ENCODE peak calls at places on chromosome 6, in six cellular contexts. One of them, this sample, is unnamed.

GRCh38 chr6:25122622-25123237 is 156.4 kb upstream of the CARMIL1 start:
- DNase-seq in T-cell: no peak
- DNase-seq in HT-29: peak
- DNase-seq in mesendoderm: no peak
- DNase-seq in stimulated activated CD8-positive, alpha-beta memory T cell treated with anti-CD3 and anti-CD28 coated beads, Interleukin-4, amount 100 ng/mL, for 24 hours: no peak
- DNase-seq in CD8-positive, alpha-beta memory T cell: no peak
- DNase-seq in this sample: no peak

GRCh38 chr6:165793287-165793825 is 130.3 kb upstream of the PDE10A start:
- DNase-seq in T-cell: no peak
- DNase-seq in HT-29: no peak
- DNase-seq in mesendoderm: no peak
- DNase-seq in stimulated activated CD8-positive, alpha-beta memory T cell treated with anti-CD3 and anti-CD28 coated beads, Interleukin-4, amount 100 ng/mL, for 24 hours: no peak
- DNase-seq in CD8-positive, alpha-beta memory T cell: no peak
- DNase-seq in this sample: no peak

GRCh38 chr6:87333591-87334181 is 4.6 kb upstream of the GJB7 start:
- DNase-seq in T-cell: no peak
- DNase-seq in HT-29: no peak
- DNase-seq in mesendoderm: peak
- DNase-seq in stimulated activated CD8-positive, alpha-beta memory T cell treated with anti-CD3 and anti-CD28 coated beads, Interleukin-4, amount 100 ng/mL, for 24 hours: no peak
- DNase-seq in CD8-positive, alpha-beta memory T cell: peak
- DNase-seq in this sample: no peak

GRCh38 chr6:108179741-108180140 is 13.9 kb downstream of the NR2E1 start:
- DNase-seq in T-cell: no peak
- DNase-seq in HT-29: no peak
- DNase-seq in mesendoderm: no peak
- DNase-seq in stimulated activated CD8-positive, alpha-beta memory T cell treated with anti-CD3 and anti-CD28 coated beads, Interleukin-4, amount 100 ng/mL, for 24 hours: no peak
- DNase-seq in CD8-positive, alpha-beta memory T cell: no peak
- DNase-seq in this sample: no peak

GRCh38 chr6:53837875-53838806 is 43.3 kb downstream of the LRRC1 start:
- DNase-seq in T-cell: no peak
- DNase-seq in HT-29: no peak
- DNase-seq in mesendoderm: no peak
- DNase-seq in stimulated activated CD8-positive, alpha-beta memory T cell treated with anti-CD3 and anti-CD28 coated beads, Interleukin-4, amount 100 ng/mL, for 24 hours: no peak
- DNase-seq in CD8-positive, alpha-beta memory T cell: no peak
- DNase-seq in this sample: no peak

GRCh38 chr6:4394786-4395185 is 259.4 kb upstream of the ECI2 start:
- DNase-seq in T-cell: no peak
- DNase-seq in HT-29: peak
- DNase-seq in mesendoderm: no peak
- DNase-seq in stimulated activated CD8-positive, alpha-beta memory T cell treated with anti-CD3 and anti-CD28 coated beads, Interleukin-4, amount 100 ng/mL, for 24 hours: no peak
- DNase-seq in CD8-positive, alpha-beta memory T cell: no peak
- DNase-seq in this sample: no peak

GRCh38 chr6:11675610-11676009 is 103.0 kb downstream of the ADTRP start:
- DNase-seq in T-cell: no peak
- DNase-seq in HT-29: no peak
- DNase-seq in mesendoderm: no peak
- DNase-seq in stimulated activated CD8-positive, alpha-beta memory T cell treated with anti-CD3 and anti-CD28 coated beads, Interleukin-4, amount 100 ng/mL, for 24 hours: no peak
- DNase-seq in CD8-positive, alpha-beta memory T cell: no peak
- DNase-seq in this sample: no peak

GRCh38 chr6:129801909-129802308 is 59.2 kb downstream of the TMEM244 start:
- DNase-seq in T-cell: no peak
- DNase-seq in HT-29: peak
- DNase-seq in mesendoderm: peak
- DNase-seq in stimulated activated CD8-positive, alpha-beta memory T cell treated with anti-CD3 and anti-CD28 coated beads, Interleukin-4, amount 100 ng/mL, for 24 hours: no peak
- DNase-seq in CD8-positive, alpha-beta memory T cell: no peak
- DNase-seq in this sample: no peak

GRCh38 chr6:2818593-2818992 is 23.1 kb downstream of the SERPINB1 start:
- DNase-seq in T-cell: no peak
- DNase-seq in HT-29: peak
- DNase-seq in mesendoderm: no peak
- DNase-seq in stimulated activated CD8-positive, alpha-beta memory T cell treated with anti-CD3 and anti-CD28 coated beads, Interleukin-4, amount 100 ng/mL, for 24 hours: no peak
- DNase-seq in CD8-positive, alpha-beta memory T cell: no peak
- DNase-seq in this sample: no peak

GRCh38 chr6:2434116-2434515 is 188.7 kb upstream of the GMDS start:
- DNase-seq in T-cell: no peak
- DNase-seq in HT-29: peak
- DNase-seq in mesendoderm: peak
- DNase-seq in stimulated activated CD8-positive, alpha-beta memory T cell treated with anti-CD3 and anti-CD28 coated beads, Interleukin-4, amount 100 ng/mL, for 24 hours: no peak
- DNase-seq in CD8-positive, alpha-beta memory T cell: no peak
- DNase-seq in this sample: no peak

GRCh38 chr6:114430534-114431124 is 87.8 kb upstream of the HS3ST5 start:
- DNase-seq in T-cell: no peak
- DNase-seq in HT-29: no peak
- DNase-seq in mesendoderm: peak
- DNase-seq in stimulated activated CD8-positive, alpha-beta memory T cell treated with anti-CD3 and anti-CD28 coated beads, Interleukin-4, amount 100 ng/mL, for 24 hours: no peak
- DNase-seq in CD8-positive, alpha-beta memory T cell: no peak
- DNase-seq in this sample: no peak

GRCh38 chr6:160055378-160055777 is 66.2 kb upstream of the SLC22A1 start:
- DNase-seq in T-cell: no peak
- DNase-seq in HT-29: no peak
- DNase-seq in mesendoderm: no peak
- DNase-seq in stimulated activated CD8-positive, alpha-beta memory T cell treated with anti-CD3 and anti-CD28 coated beads, Interleukin-4, amount 100 ng/mL, for 24 hours: no peak
- DNase-seq in CD8-positive, alpha-beta memory T cell: no peak
- DNase-seq in this sample: no peak

GRCh38 chr6:38570750-38571149 is 69.0 kb downstream of the BTBD9 start:
- DNase-seq in T-cell: no peak
- DNase-seq in HT-29: peak
- DNase-seq in mesendoderm: peak
- DNase-seq in stimulated activated CD8-positive, alpha-beta memory T cell treated with anti-CD3 and anti-CD28 coated beads, Interleukin-4, amount 100 ng/mL, for 24 hours: no peak
- DNase-seq in CD8-positive, alpha-beta memory T cell: no peak
- DNase-seq in this sample: no peak

GRCh38 chr6:13538084-13538483 is 36.3 kb upstream of the SIRT5 start:
- DNase-seq in T-cell: no peak
- DNase-seq in HT-29: peak
- DNase-seq in mesendoderm: peak
- DNase-seq in stimulated activated CD8-positive, alpha-beta memory T cell treated with anti-CD3 and anti-CD28 coated beads, Interleukin-4, amount 100 ng/mL, for 24 hours: no peak
- DNase-seq in CD8-positive, alpha-beta memory T cell: peak
- DNase-seq in this sample: no peak